ENCODE peak calls at places on chromosomes 12 and 14, in nine cellular contexts. H, K, G, T, D, S, X, R and Q are unnamed samples.
A peak's percentile ranks its signal among the peaks of the same experiment; 100 is the strongest.

GRCh38 chr12:46585854-46586621 is 213.5 kb upstream of the SLC38A2 start:
- DNase-seq in H (no peak), K (no peak), G (no peak), T (peak; percentile 91), D (peak; percentile 16), S (peak; percentile 63), X (peak; percentile 12), R (peak; percentile 28), Q (peak; percentile 58)

GRCh38 chr14:68589447-68590232 is 203.2 kb downstream of the ZFP36L1 start:
- DNase-seq in H (no peak), K (no peak), G (no peak), T (no peak), D (no peak), S (no peak), X (no peak), R (peak; percentile 57), Q (no peak)

GRCh38 chr14:33916663-33917565 is 34.0 kb downstream of the EGLN3 start:
- DNase-seq in H (no peak), K (no peak), G (no peak), T (no peak), D (no peak), S (no peak), X (no peak), R (no peak), Q (peak; percentile 12)

GRCh38 chr14:21768116-21768874 is 94.7 kb upstream of the OR4E1 start:
- DNase-seq in H (no peak), K (peak; percentile 75), G (no peak), T (peak; percentile 40), D (no peak), S (no peak), X (no peak), R (no peak), Q (no peak)

GRCh38 chr12:21651821-21652220 is 5.8 kb downstream of the LDHB start:
- DNase-seq in H (no peak), K (no peak), G (no peak), T (no peak), D (no peak), S (no peak), X (no peak), R (no peak), Q (no peak)

GRCh38 chr12:97595936-97596335 is 133.3 kb downstream of the RMST start:
- DNase-seq in H (no peak), K (no peak), G (no peak), T (no peak), D (no peak), S (no peak), X (no peak), R (no peak), Q (peak; percentile 29)

GRCh38 chr14:20760950-20761349 is 7.3 kb upstream of the EDDM3B start:
- DNase-seq in H (no peak), K (no peak), G (no peak), T (no peak), D (no peak), S (no peak), X (no peak), R (no peak), Q (no peak)

GRCh38 chr14:96126339-96126770 is 78.3 kb upstream of the BDKRB2 start:
- DNase-seq in H (no peak), K (peak; percentile 61), G (peak; percentile 15), T (no peak), D (no peak), S (no peak), X (no peak), R (no peak), Q (no peak)

GRCh38 chr12:128816643-128816920 is 7.2 kb downstream of the SLC15A4 start:
- DNase-seq in H (no peak), K (no peak), G (no peak), T (no peak), D (no peak), S (no peak), X (no peak), R (no peak), Q (no peak)

GRCh38 chr14:61420326-61420725 is 98.9 kb downstream of the PRKCH start:
- DNase-seq in H (no peak), K (no peak), G (no peak), T (no peak), D (no peak), S (no peak), X (no peak), R (no peak), Q (peak; percentile 91)

GRCh38 chr14:32202941-32203882 is at the start of gene RNU6-8:
- DNase-seq in H (peak; percentile 83), K (peak; percentile 84), G (peak; percentile 85), T (peak; percentile 97), D (peak; percentile 67), S (peak; percentile 91), X (peak; percentile 93), R (peak; percentile 91), Q (no peak)

GRCh38 chr14:103708750-103709187 is 6.5 kb downstream of the XRCC3 start:
- DNase-seq in H (peak; percentile 67), K (no peak), G (no peak), T (no peak), D (no peak), S (no peak), X (no peak), R (no peak), Q (no peak)

GRCh38 chr14:31154956-31155355 is 52.6 kb downstream of the HECTD1 start:
- DNase-seq in H (no peak), K (no peak), G (no peak), T (no peak), D (no peak), S (no peak), X (no peak), R (no peak), Q (no peak)

GRCh38 chr12:27766587-27766986 is 13.4 kb upstream of the KLHL42 start:
- DNase-seq in H (no peak), K (no peak), G (no peak), T (no peak), D (no peak), S (no peak), X (no peak), R (no peak), Q (no peak)

GRCh38 chr14:37819155-37820015 is 224.0 kb downstream of the TTC6 start:
- DNase-seq in H (no peak), K (no peak), G (no peak), T (no peak), D (peak; percentile 54), S (no peak), X (no peak), R (no peak), Q (no peak)

GRCh38 chr12:3252416-3252815 is 175.2 kb downstream of the TSPAN9 start:
- DNase-seq in H (peak; percentile 76), K (no peak), G (no peak), T (no peak), D (no peak), S (peak; percentile 57), X (no peak), R (no peak), Q (no peak)

GRCh38 chr12:103652808-103653207 is 65.7 kb downstream of the STAB2 start:
- DNase-seq in H (no peak), K (no peak), G (no peak), T (no peak), D (no peak), S (no peak), X (no peak), R (no peak), Q (no peak)

GRCh38 chr14:23060536-23061260 is 3.4 kb upstream of the CDH24 start:
- DNase-seq in H (no peak), K (no peak), G (no peak), T (no peak), D (no peak), S (no peak), X (no peak), R (no peak), Q (no peak)

GRCh38 chr14:49975286-49975685 is 82.4 kb downstream of the ARF6 start:
- DNase-seq in H (no peak), K (no peak), G (no peak), T (no peak), D (peak; percentile 94), S (no peak), X (no peak), R (no peak), Q (no peak)

GRCh38 chr14:51925980-51926379 is 63.4 kb upstream of the RTRAF start:
- DNase-seq in H (no peak), K (no peak), G (no peak), T (no peak), D (no peak), S (no peak), X (no peak), R (no peak), Q (no peak)

GRCh38 chr14:100147181-100147631 is 12.2 kb downstream of the DEGS2 start:
- DNase-seq in H (no peak), K (peak; percentile 32), G (peak; percentile 18), T (no peak), D (no peak), S (peak; percentile 60), X (no peak), R (no peak), Q (no peak)

GRCh38 chr12:50314629-50315312 is 31.5 kb upstream of the LIMA1 start:
- DNase-seq in H (no peak), K (peak; percentile 60), G (no peak), T (peak; percentile 28), D (no peak), S (no peak), X (peak; percentile 15), R (peak; percentile 12), Q (no peak)

GRCh38 chr14:31414190-31414833 is 6.0 kb downstream of the HEATR5A start:
- DNase-seq in H (no peak), K (no peak), G (no peak), T (no peak), D (no peak), S (no peak), X (no peak), R (no peak), Q (no peak)

GRCh38 chr14:95555053-95555452 is 20.2 kb downstream of the GLRX5 start:
- DNase-seq in H (no peak), K (no peak), G (no peak), T (no peak), D (no peak), S (no peak), X (no peak), R (no peak), Q (no peak)

GRCh38 chr14:101628471-101628966 is 67.2 kb downstream of the DIO3 start:
- DNase-seq in H (peak; percentile 55), K (peak; percentile 78), G (peak; percentile 57), T (peak; percentile 61), D (no peak), S (peak; percentile 84), X (peak; percentile 70), R (peak; percentile 86), Q (no peak)

GRCh38 chr12:14394317-14395058 is 29.0 kb downstream of the ATF7IP start:
- DNase-seq in H (peak; percentile 13), K (peak; percentile 94), G (peak; percentile 12), T (peak; percentile 53), D (peak; percentile 70), S (no peak), X (peak; percentile 85), R (peak; percentile 4), Q (peak; percentile 43)

GRCh38 chr14:72740504-72740961 is 153.4 kb downstream of the DPF3 start:
- DNase-seq in H (no peak), K (no peak), G (no peak), T (no peak), D (no peak), S (no peak), X (no peak), R (no peak), Q (no peak)